ENCODE peak calls at places on chromosomes 6 and 20, in nine cellular contexts. E, H, B, Z, K, T, O, C and A are unnamed samples.

GRCh38 chr6:147868493-147869222 is 360.2 kb downstream of the SAMD5 start:
- DNase-seq in E (no peak), T (no peak), H (no peak), Z (no peak), O (no peak), K (no peak), B (peak; percentile 5), C (no peak), A (no peak)

GRCh38 chr6:139640453-139640852 is 266.0 kb upstream of the CITED2 start:
- DNase-seq in K (no peak), C (no peak), O (no peak), T (no peak), E (no peak), H (no peak), Z (no peak), B (no peak), A (peak; percentile 76)

GRCh38 chr6:79385893-79386292 is 151.3 kb downstream of the LCA5 start:
- DNase-seq in E (no peak), C (no peak), B (peak; percentile 73), Z (no peak), O (no peak), K (no peak), H (no peak), T (no peak), A (no peak)

GRCh38 chr20:55354700-55355099 is 650.6 kb downstream of the CBLN4 start:
- DNase-seq in K (no peak), H (no peak), B (no peak), C (peak; percentile 1), Z (no peak), O (no peak), T (peak; percentile 21), E (no peak), A (no peak)

GRCh38 chr6:235763-236360 is 56.4 kb upstream of the DUSP22 start:
- DNase-seq in O (peak; percentile 53), E (peak; percentile 25), K (no peak), T (peak; percentile 34), B (no peak), H (peak; percentile 59), C (no peak), Z (no peak), A (peak; percentile 80)

GRCh38 chr6:8439601-8440268 is 4.4 kb upstream of the SLC35B3 start:
- DNase-seq in Z (no peak), E (no peak), O (no peak), B (no peak), C (no peak), H (no peak), T (no peak), K (no peak), A (no peak)

GRCh38 chr20:38153011-38153329 is 12.1 kb downstream of the TGM2 start:
- DNase-seq in H (no peak), E (no peak), C (no peak), T (no peak), B (peak; percentile 97), K (no peak), O (no peak), Z (no peak), A (no peak)

GRCh38 chr6:169087436-169088046 is 166.1 kb downstream of the THBS2 start:
- DNase-seq in E (no peak), O (no peak), T (no peak), B (no peak), C (no peak), K (no peak), Z (no peak), H (peak; percentile 17), A (no peak)

GRCh38 chr20:2602046-2602735 is 50.2 kb upstream of the NOP56 start:
- DNase-seq in T (no peak), E (no peak), C (no peak), K (no peak), B (peak; percentile 52), Z (no peak), H (no peak), O (no peak), A (no peak)

GRCh38 chr6:100946711-100947110 is 65.6 kb upstream of the ASCC3 start:
- DNase-seq in C (no peak), K (no peak), B (no peak), E (no peak), Z (no peak), T (no peak), H (no peak), O (no peak), A (no peak)

GRCh38 chr20:58219342-58219700 is 9.1 kb downstream of the ANKRD60 start:
- DNase-seq in K (no peak), E (peak; percentile 88), B (peak; percentile 91), C (no peak), O (no peak), Z (no peak), H (no peak), T (no peak), A (no peak)

GRCh38 chr20:48787861-48788375 is 39.9 kb downstream of the PREX1 start:
- DNase-seq in E (peak; percentile 83), K (no peak), Z (no peak), O (peak; percentile 32), T (no peak), C (no peak), H (no peak), B (peak; percentile 41), A (no peak)

GRCh38 chr6:11462742-11463414 is 74.7 kb upstream of the TMEM170B start:
- DNase-seq in E (no peak), T (no peak), O (no peak), K (no peak), H (no peak), Z (no peak), C (no peak), B (no peak), A (no peak)

GRCh38 chr6:11459002-11459658 is 78.4 kb upstream of the TMEM170B start:
- DNase-seq in T (peak; percentile 40), K (no peak), Z (no peak), B (no peak), E (no peak), H (no peak), C (no peak), O (peak; percentile 77), A (no peak)

GRCh38 chr6:11460837-11461661 is 76.5 kb upstream of the TMEM170B start:
- DNase-seq in O (peak; percentile 84), C (no peak), E (no peak), B (no peak), H (no peak), K (no peak), T (no peak), Z (no peak), A (peak; percentile 57)

GRCh38 chr6:11458509-11458908 is 79.0 kb upstream of the TMEM170B start:
- DNase-seq in E (no peak), K (no peak), T (no peak), H (no peak), C (no peak), B (no peak), Z (no peak), O (no peak), A (no peak)

GRCh38 chr6:11460001-11460668 is 77.4 kb upstream of the TMEM170B start:
- DNase-seq in O (peak; percentile 56), K (no peak), H (no peak), C (no peak), E (peak; percentile 25), B (peak; percentile 31), Z (no peak), T (no peak), A (peak; percentile 35)
- TF ChIP-seq EZH2phosphoT487 in O (no peak), K (no peak), H (no peak), C (no peak), E (no peak), B (no peak), Z (no peak), T (no peak), A (no peak)

DNA sequence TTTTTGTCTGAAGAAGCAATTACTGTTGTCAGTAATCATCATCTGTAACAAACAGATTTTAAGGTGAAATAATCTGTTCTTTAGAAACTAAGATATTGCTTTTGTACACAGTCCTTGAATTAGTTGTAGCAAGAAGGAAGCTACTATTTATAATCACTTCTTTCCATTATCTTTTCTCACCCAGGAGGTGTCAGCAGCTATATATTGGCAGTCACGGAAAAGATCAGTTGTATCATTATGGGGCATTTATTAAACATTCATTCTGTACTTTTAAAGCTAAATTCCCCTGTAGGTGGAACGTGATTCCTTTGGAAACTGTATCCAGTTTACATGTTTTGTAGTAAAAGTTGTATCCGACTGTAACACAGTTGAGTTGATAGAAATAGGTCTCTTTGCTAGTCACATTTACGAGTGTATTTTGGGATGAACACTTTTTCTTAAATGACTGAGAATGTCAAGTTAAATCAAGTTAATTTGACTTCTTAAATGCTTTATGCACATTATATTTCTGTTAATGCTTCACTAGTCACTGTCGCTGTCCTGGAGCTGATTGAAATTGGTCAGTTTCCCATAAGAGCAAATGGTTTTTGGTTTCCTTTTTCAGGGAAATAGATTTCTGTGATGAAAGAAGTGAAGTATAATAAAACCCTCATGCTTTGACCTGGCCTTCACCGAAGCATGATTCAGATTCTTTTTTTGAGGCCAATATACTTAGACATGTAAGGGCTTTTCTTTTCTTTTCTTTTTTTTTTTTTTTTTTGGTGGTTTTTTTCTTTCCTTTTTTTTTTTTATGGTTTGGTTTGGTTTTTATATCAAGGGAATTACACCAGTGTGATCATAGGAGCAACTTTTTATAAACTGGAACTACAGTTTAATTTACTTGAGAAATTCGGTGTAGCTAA is 5.1 kb downstream of the QKI start:
- DNase-seq in Z (no peak), K (no peak), O (no peak), E (peak; percentile 70), T (no peak), B (peak; percentile 28), C (no peak), H (no peak), A (no peak)
- H3K79me2 ChIP-seq in Z (peaks cover 90% of the 10 kb centered on the region), K (peaks cover 86% of the 10 kb centered on the region), O (peaks cover 63% of the 10 kb centered on the region), E (peaks cover 96% of the 10 kb centered on the region), T (peaks cover 97% of the 10 kb centered on the region), B (peaks cover 97% of the 10 kb centered on the region), C (peaks cover 95% of the 10 kb centered on the region), H (peaks cover 90% of the 10 kb centered on the region), A (peaks cover 89% of the 10 kb centered on the region)

DNA sequence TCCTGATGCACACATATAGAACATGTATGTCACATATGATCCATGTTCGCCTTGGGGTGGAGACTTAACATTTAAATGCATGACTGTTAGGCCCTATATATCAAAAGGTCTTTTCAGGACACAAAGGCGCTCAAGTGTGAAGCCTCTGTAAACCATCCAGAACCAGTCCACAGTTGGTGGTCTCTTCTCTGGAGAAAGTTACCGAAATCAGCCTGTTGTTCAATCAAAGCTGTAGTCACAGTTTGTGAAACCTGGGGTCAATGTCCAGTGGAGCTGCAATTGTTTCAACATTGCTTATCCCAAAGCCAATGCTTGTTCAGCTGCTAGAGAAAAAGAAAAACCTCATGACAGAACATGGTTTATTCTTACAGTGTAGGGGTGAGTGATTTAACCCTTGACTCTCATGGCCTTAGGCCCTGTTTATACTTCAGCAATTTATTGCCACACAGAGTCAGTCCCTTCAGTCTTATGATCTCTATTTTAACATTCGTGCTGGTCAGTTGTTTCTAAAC is 193.6 kb upstream of the CST7 start:
- DNase-seq in H (no peak), E (no peak), B (no peak), T (peak; percentile 40), O (no peak), C (no peak), Z (peak; percentile 44), K (no peak), A (no peak)
- TF ChIP-seq EZH2phosphoT487 in H (no peak), E (no peak), B (no peak), T (no peak), O (no peak), C (no peak), Z (no peak), K (no peak), A (no peak)

DNA sequence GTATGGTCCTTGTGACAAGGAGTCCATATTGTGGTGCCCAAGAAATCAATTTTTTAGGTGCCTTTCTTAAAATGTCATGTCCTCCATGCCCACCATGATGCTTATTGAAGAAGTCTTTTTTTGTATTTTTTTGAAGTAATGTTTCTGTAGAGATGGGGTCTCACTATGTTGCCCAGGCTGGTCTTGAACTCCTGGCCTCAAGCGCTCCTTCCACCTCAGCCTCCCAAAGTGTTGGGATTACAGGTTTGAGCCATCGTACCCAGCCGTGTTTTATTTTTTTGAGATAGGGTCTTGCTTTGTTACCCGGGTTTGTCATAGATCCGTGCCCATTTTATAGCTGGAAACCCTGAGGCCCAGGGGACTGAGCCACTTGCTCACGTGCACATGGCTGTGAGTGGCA is 238.3 kb downstream of the ATXN1 start:
- DNase-seq in B (no peak), T (no peak), O (no peak), C (no peak), H (no peak), E (no peak), K (no peak), Z (no peak), A (no peak)
- H3K79me2 ChIP-seq in B (no peaks in the 10 kb centered on the region), T (no peaks in the 10 kb centered on the region), O (no peaks in the 10 kb centered on the region), C (peaks cover 19% of the 10 kb centered on the region), H (no peaks in the 10 kb centered on the region), E (peaks cover 16% of the 10 kb centered on the region), K (no peaks in the 10 kb centered on the region), Z (no peaks in the 10 kb centered on the region), A (no peaks in the 10 kb centered on the region)